ENCODE peak calls at places on chromosomes 11 and 22, in nine cellular contexts. V is A673, Q is GM23338, P is transverse colon, O is A549, X is right lobe of liver, B is adrenal gland, N is left ventricle myocardium inferior, G is SK-N-SH. C is an unnamed sample. For H3K4me1, the result is how much of the 10 kb centered on the place peaks cover.

GRCh38 chr11:43823316-43823715 is 57.3 kb upstream of the ALKBH3 start:
- DNase-seq in O (no peak), N (no peak), Q (no peak), X (no peak), V (no peak), G (no peak), P (no peak), B (no peak), C (no peak)

GRCh38 chr11:103609117-103610066 is 427.0 kb upstream of the DDI1 start:
- DNase-seq in G (no peak), P (no peak), X (no peak), B (no peak), O (peak), V (peak), Q (peak), N (no peak), C (no peak)

GRCh38 chr22:36287881-36288515 is 35.1 kb downstream of the APOL1 start:
- DNase-seq in G (no peak), O (no peak), B (no peak), N (peak), P (no peak), Q (no peak), V (no peak), X (no peak), C (no peak)

GRCh38 chr22:32764330-32765116 is 37.0 kb upstream of the TIMP3 start:
- DNase-seq in X (no peak), B (peak), P (peak), G (no peak), V (no peak), O (peak), Q (peak), N (peak), C (no peak)

GRCh38 chr11:64204464-64204989 is 2.0 kb upstream of the FERMT3 start:
- DNase-seq in Q (peak), P (peak), N (peak), O (peak), X (peak), B (peak), V (peak), G (peak), C (peak)

GRCh38 chr11:73787051-73787642 is 527 bp upstream of the MRPL48 start:
- DNase-seq in O (no peak), N (no peak), V (no peak), G (no peak), Q (no peak), B (no peak), P (no peak), X (no peak), C (no peak)

GRCh38 chr11:27848423-27848822 is 148.2 kb upstream of the BDNF start:
- DNase-seq in B (no peak), X (no peak), G (no peak), O (no peak), N (no peak), P (no peak), V (no peak), Q (no peak), C (no peak)

GRCh38 chr11:15742626-15743243 is 613.6 kb downstream of the SOX6 start:
- DNase-seq in B (peak), X (no peak), P (no peak), O (no peak), G (peak), N (no peak), Q (no peak), V (no peak), C (no peak)

GRCh38 chr22:24068717-24069116 is 57.6 kb downstream of the CABIN1 start:
- DNase-seq in P (no peak), N (no peak), O (no peak), B (no peak), G (no peak), X (no peak), V (no peak), Q (no peak), C (no peak)

GRCh38 chr11:405976-406795 is 8.6 kb downstream of the SIGIRR start:
- DNase-seq in P (no peak), Q (no peak), X (peak), B (no peak), N (no peak), V (no peak), G (no peak), O (no peak), C (peak)

GRCh38 chr22:43814264-43814663 is 2.2 kb upstream of the EFCAB6 start:
- DNase-seq in Q (no peak), N (no peak), V (no peak), X (no peak), P (no peak), B (no peak), O (no peak), G (no peak), C (no peak)

GRCh38 chr22:44354288-44354687 is 41.5 kb upstream of the SHISAL1 start:
- DNase-seq in P (no peak), V (no peak), X (peak), O (no peak), B (no peak), N (no peak), G (no peak), Q (no peak), C (no peak)

GRCh38 chr22:48758021-48758561 is 1069.6 kb downstream of the BRD1 start:
- DNase-seq in X (peak), Q (no peak), O (no peak), P (no peak), V (no peak), G (no peak), N (no peak), B (peak), C (no peak)

GRCh38 chr11:134741453-134742227 is 329.6 kb upstream of the B3GAT1 start:
- DNase-seq in Q (no peak), X (no peak), O (no peak), N (no peak), B (no peak), P (no peak), G (no peak), V (no peak), C (no peak)

GRCh38 chr22:35649026-35649553 is 844 bp downstream of the APOL6 start:
- DNase-seq in G (no peak), X (no peak), Q (no peak), V (no peak), O (no peak), B (no peak), N (no peak), P (no peak), C (no peak)

GRCh38 chr22:48478124-48478523 is 1349.5 kb downstream of the BRD1 start:
- DNase-seq in P (no peak), O (no peak), B (no peak), V (no peak), Q (no peak), X (peak), G (no peak), N (no peak), C (peak)

GRCh38 chr22:42962295-42963230 is 52.4 kb downstream of the PACSIN2 start:
- DNase-seq in B (no peak), X (no peak), O (peak), G (no peak), P (peak), Q (no peak), N (no peak), V (no peak), C (peak)

GRCh38 chr11:13343931-13344717 is 66.5 kb downstream of the BMAL1 start:
- DNase-seq in Q (peak), G (peak), P (peak), O (peak), N (no peak), V (peak), X (no peak), B (peak), C (peak)

GRCh38 chr11:128790200-128790599 is 76.9 kb downstream of the KCNJ1 start:
- DNase-seq in X (no peak), N (peak), P (no peak), V (peak), B (peak), O (no peak), Q (no peak), G (no peak), C (no peak)

GRCh38 chr11:26948881-26949280 is 45.0 kb upstream of the FIBIN start:
- DNase-seq in N (no peak), G (no peak), O (no peak), P (no peak), B (no peak), Q (no peak), V (no peak), X (no peak), C (no peak)

GRCh38 chr22:41367680-41368542 is 13.8 kb upstream of the TEF start:
- DNase-seq in V (no peak), Q (peak), B (peak), O (no peak), N (peak), P (peak), X (peak), G (no peak), C (peak)

GRCh38 chr11:128765104-128765503 is 71.2 kb downstream of the FLI1 start:
- DNase-seq in Q (no peak), G (no peak), N (no peak), B (no peak), P (no peak), V (no peak), O (no peak), X (no peak), C (no peak)

GRCh38 chr11:106271126-106271525 is 193.7 kb downstream of the AASDHPPT start:
- DNase-seq in O (no peak), P (no peak), B (no peak), G (no peak), N (no peak), X (no peak), V (no peak), Q (no peak), C (no peak)

GRCh38 chr22:43928418-43929307 is 5.1 kb downstream of the PNPLA3 start:
- DNase-seq in G (peak), V (no peak), O (no peak), Q (no peak), N (no peak), B (no peak), X (no peak), P (no peak), C (no peak)

GRCh38 chr11:95680169-95680929 is 109.2 kb downstream of the FAM76B start:
- DNase-seq in B (no peak), G (no peak), Q (peak), V (peak), P (no peak), X (no peak), N (no peak), O (peak), C (no peak)
- H3K27ac ChIP-seq in B (no peak), G (no peak), Q (no peak), V (no peak), P (peak), X (no peak), N (peak), O (peak), C (no peak)

GRCh38 chr22:45496451-45496941 is 6.2 kb upstream of the FBLN1 start:
- DNase-seq in Q (no peak), V (no peak), P (no peak), N (no peak), G (peak), O (no peak), X (no peak), B (no peak), C (no peak)
- H3K4me1 ChIP-seq in Q (under half), V (under half), P (under half), N (under half), G (under half), O (under half), X (under half), B (under half), C (under half)

GRCh38 chr11:117528061-117528780 is 200.6 kb downstream of the CEP164 start:
- DNase-seq in X (no peak), P (no peak), N (no peak), Q (no peak), V (peak), B (no peak), G (peak), O (no peak), C (no peak)
- TF ChIP-seq CTCF in X (no peak), P (no peak), N (no peak), Q (no peak), V (no peak), B (no peak), G (no peak), O (no peak), C (no peak)

DNA sequence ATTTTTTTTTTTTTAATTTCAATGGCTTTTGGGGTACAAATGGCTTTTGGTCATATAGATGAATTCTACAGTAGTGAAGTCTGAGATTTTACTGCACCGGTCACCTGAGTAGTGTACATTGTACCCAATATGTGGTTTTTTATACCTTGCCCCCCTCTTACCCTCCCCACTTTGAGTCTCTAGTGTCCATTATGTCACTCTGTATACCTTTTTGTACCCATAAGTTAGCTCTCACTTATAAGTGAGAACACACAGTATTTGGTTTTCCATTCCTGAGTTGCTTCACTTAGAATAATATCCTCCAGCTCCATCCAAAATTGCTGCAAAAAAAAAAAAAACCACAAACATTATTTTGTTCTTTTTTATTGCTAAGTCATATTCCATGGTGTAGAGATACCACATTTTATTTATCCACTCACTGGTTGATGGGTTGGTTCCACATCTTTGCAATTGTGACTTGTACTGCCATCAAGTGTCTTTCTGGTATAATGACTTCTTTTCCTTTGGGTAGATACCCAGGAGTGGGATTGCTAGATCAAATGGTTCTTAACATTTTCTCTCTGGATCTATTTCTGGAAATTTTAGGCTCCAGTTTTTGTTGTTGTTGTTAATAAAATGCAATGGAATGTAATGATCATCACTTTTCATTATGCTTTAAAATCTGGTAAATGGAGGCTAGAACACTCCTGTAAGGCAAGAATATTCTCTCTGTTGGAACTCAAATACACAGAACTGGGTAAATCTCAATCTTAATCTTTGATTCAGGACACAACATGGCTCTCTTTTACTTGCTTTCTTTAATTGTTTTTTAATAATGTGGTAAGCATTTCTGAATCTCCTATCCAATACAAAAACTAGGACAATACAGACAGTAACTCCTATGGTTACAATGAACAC is 10.3 kb downstream of the NEAT1 start:
- DNase-seq in P (peak), V (peak), O (peak), X (no peak), Q (peak), G (no peak), N (no peak), B (peak), C (no peak)
- H3K27ac ChIP-seq in P (peak), V (no peak), O (peak), X (peak), Q (no peak), G (peak), N (peak), B (peak), C (no peak)

DNA sequence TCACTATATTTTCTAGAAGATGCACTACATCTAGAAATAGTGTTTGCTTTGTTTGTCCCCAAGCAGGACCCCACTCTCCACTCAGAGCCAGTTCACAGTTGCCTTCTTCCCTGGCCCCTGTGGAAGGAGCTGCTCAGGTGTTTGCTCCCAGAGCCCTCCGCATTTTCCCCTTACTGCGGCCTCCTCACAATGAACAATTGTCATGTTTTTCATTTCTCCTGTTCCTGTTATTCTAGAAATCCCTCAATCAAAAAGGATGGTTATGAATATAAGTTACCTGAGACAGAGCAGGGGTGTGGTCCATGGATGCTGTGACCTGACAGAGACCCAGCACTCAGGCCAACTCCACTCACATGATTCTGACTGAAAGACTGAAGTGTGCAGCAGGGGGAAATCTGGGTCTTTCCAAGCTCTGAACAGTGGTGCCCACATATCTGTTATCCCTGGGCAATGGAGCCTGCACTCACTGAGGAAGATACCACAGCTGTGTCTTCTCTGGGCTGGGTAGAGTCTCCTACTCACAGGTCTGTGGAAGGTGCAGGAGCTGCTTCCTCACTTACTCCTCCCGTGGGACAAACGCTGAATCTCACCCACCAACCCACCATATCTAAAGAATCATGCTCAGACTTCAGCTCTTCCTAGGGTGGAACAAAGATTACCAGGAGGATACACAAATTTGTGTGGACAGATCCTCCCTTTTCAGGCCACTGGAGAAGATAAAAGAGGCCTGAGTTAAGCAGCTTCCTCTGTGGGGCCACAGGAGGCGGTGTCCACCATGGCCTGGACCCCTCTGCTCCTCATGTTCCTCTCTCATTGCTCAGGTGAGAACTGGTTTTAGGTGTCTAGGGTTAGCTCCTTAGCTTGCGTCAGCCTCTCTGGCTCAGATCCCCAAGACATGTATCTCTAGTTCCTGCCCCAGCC is 87.1 kb upstream of the TOP3B start:
- DNase-seq in B (no peak), X (no peak), P (no peak), G (no peak), Q (peak), O (no peak), N (no peak), V (no peak), C (no peak)
- H3K4me1 ChIP-seq in B (under half), X (under half), P (under half), G (under half), Q (under half), O (under half), N (under half), V (under half), C (under half)

DNA sequence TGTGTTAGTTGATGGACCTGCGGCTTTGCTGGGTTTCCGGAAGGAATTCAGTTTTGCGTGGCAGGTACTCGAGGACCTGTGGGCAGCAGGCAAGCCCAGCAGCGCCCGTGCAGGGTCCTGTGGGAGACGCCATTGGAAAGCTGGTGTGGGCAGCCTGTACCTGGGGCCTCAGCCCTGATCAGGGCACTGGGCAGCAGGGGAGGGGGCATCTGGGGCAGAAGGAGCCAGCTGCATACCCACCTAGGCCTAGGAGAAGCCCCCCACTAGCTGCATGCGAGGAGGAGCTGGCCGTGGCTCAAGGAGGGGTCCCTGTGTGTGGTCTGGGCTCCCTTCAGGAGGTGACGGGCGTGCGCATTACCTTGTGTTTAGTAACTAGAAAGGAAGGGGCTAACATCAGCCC is 7.4 kb upstream of the TRMU start:
- DNase-seq in X (peak), V (no peak), O (no peak), P (no peak), B (no peak), N (no peak), G (no peak), Q (no peak), C (peak)
- TF ChIP-seq CTCF in X (no peak), V (no peak), O (no peak), P (no peak), B (no peak), N (no peak), G (no peak), Q (no peak), C (no peak)

GRCh38 chr22:29311468-29312217 is 3.9 kb downstream of the RASL10A start:
- DNase-seq in B (no peak), V (no peak), O (no peak), Q (no peak), P (no peak), X (peak), G (peak), N (no peak), C (peak)
- H3K27ac ChIP-seq in B (peak), V (no peak), O (no peak), Q (no peak), P (peak), X (no peak), G (no peak), N (peak), C (no peak)

C was measured in pancreas.